ENCODE peak calls at places on chromosomes 2 and 18, in seven cellular contexts. F, X, A, C, E, J and S are unnamed samples.

GRCh38 chr2:1518501-1518821 is 105.2 kb downstream of the TPO start:
- DNase-seq in E (no peak), J (no peak), X (peak; percentile 23), F (no peak), C (no peak), A (no peak), S (no peak)

GRCh38 chr18:55406374-55407045 is 181.5 kb downstream of the TCF4 start:
- DNase-seq in A (no peak), E (no peak), C (peak; percentile 86), X (no peak), J (no peak), F (no peak), S (no peak)

GRCh38 chr2:163604941-163605555 is 130.8 kb downstream of the FIGN start:
- DNase-seq in J (peak; percentile 58), X (no peak), F (no peak), A (no peak), E (peak; percentile 28), C (no peak), S (peak; percentile 87)

GRCh38 chr2:8169443-8169842 is 512.4 kb upstream of the ID2 start:
- DNase-seq in E (no peak), C (no peak), A (no peak), J (peak; percentile 97), X (no peak), F (no peak), S (peak; percentile 96)

GRCh38 chr18:23377669-23378469 is 75.2 kb upstream of the RIOK3 start:
- DNase-seq in E (peak; percentile 42), J (peak; percentile 91), A (no peak), X (no peak), F (peak; percentile 74), C (no peak), S (peak; percentile 88)

GRCh38 chr2:226791487-226792081 is 8.0 kb downstream of the IRS1 start:
- DNase-seq in C (peak; percentile 63), F (peak; percentile 90), X (peak; percentile 94), A (peak; percentile 93), E (peak; percentile 87), J (peak; percentile 70), S (peak; percentile 84)

GRCh38 chr2:126408671-126409070 is 247.3 kb upstream of the GYPC start:
- DNase-seq in C (no peak), F (no peak), A (no peak), X (no peak), E (no peak), J (no peak), S (no peak)

GRCh38 chr2:199977984-199978415 is 22.6 kb downstream of the MAIP1 start:
- DNase-seq in X (peak; percentile 80), J (peak; percentile 88), F (peak; percentile 80), A (peak; percentile 72), E (no peak), C (no peak), S (peak; percentile 76)

GRCh38 chr18:3097082-3097481 is 84.1 kb upstream of the LPIN2 start:
- DNase-seq in J (no peak), X (no peak), F (peak; percentile 20), E (no peak), A (no peak), C (no peak), S (no peak)

GRCh38 chr2:73036779-73037165 is 34.7 kb downstream of the SFXN5 start:
- DNase-seq in J (no peak), X (no peak), A (no peak), F (no peak), C (no peak), E (no peak), S (no peak)

GRCh38 chr18:59044855-59045254 is 94.8 kb upstream of the SEC11C start:
- DNase-seq in X (no peak), C (no peak), A (no peak), F (no peak), E (no peak), J (no peak), S (no peak)